ENCODE peak calls at places on chromosomes 2 and 18, in ten cellular contexts. N, J, F, X, D, I, A, C, Y and K are unnamed samples.

GRCh38 chr2:236663267-236663666 is 93.6 kb downstream of the ACKR3 start:
- DNase-seq in N (no peak), J (peak; percentile 66), A (no peak), D (no peak), Y (peak; percentile 67), F (no peak), I (peak; percentile 26), C (peak; percentile 51), X (no peak), K (no peak)

GRCh38 chr2:222930862-222931261 is 70.0 kb downstream of the ACSL3 start:
- DNase-seq in A (no peak), N (no peak), C (peak; percentile 52), J (no peak), D (no peak), F (no peak), I (peak; percentile 48), X (no peak), Y (no peak), K (no peak)

GRCh38 chr2:216235462-216235861 is 126.3 kb downstream of the XRCC5 start:
- DNase-seq in I (no peak), A (no peak), F (no peak), D (no peak), N (no peak), C (no peak), X (no peak), Y (no peak), J (no peak), K (no peak)

GRCh38 chr2:218032336-218033171 is 29.8 kb upstream of the TNS1 start:
- DNase-seq in D (no peak), A (no peak), X (no peak), F (no peak), J (no peak), C (no peak), Y (no peak), I (no peak), N (no peak), K (no peak)

GRCh38 chr18:3498705-3499451 is 48.9 kb downstream of the TGIF1 start:
- DNase-seq in X (peak; percentile 53), F (peak; percentile 77), C (peak; percentile 42), D (peak; percentile 32), N (no peak), A (no peak), Y (no peak), J (peak; percentile 43), I (peak; percentile 51), K (no peak)

GRCh38 chr2:50347355-50348044 is 684.4 kb downstream of the NRXN1 start:
- DNase-seq in N (no peak), Y (no peak), F (peak; percentile 71), X (peak; percentile 38), J (peak; percentile 1), I (no peak), A (no peak), D (no peak), C (no peak), K (no peak)

GRCh38 chr18:59952283-59953007 is 52.6 kb downstream of the PMAIP1 start:
- DNase-seq in X (no peak), J (no peak), N (no peak), A (no peak), I (no peak), C (no peak), D (no peak), Y (no peak), F (no peak), K (no peak)

GRCh38 chr2:210199186-210199765 is 26.0 kb downstream of the ACADL start:
- DNase-seq in C (peak; percentile 59), X (no peak), Y (peak; percentile 1), A (peak; percentile 58), D (peak; percentile 35), F (peak; percentile 34), N (no peak), I (peak; percentile 39), J (peak; percentile 51), K (no peak)

GRCh38 chr2:104847821-104848160 is 6.1 kb upstream of the POU3F3 start:
- DNase-seq in I (no peak), J (peak; percentile 28), Y (no peak), F (no peak), D (no peak), N (no peak), X (no peak), A (no peak), C (no peak), K (no peak)

GRCh38 chr2:193963472-193964119 is 1693.4 kb upstream of the SLC39A10 start:
- DNase-seq in J (peak; percentile 71), Y (no peak), X (peak; percentile 36), A (peak; percentile 66), F (peak; percentile 45), N (no peak), D (peak; percentile 2), C (peak; percentile 81), I (peak; percentile 45), K (no peak)
- TF ChIP-seq CTCF in J (peak; percentile 68), Y (peak; percentile 21), X (peak; percentile 73), A (peak; percentile 82), F (peak; percentile 71), N (peak; percentile 41), D (peak; percentile 63), C (peak; percentile 79), I (peak; percentile 44), K (no peak)

DNA sequence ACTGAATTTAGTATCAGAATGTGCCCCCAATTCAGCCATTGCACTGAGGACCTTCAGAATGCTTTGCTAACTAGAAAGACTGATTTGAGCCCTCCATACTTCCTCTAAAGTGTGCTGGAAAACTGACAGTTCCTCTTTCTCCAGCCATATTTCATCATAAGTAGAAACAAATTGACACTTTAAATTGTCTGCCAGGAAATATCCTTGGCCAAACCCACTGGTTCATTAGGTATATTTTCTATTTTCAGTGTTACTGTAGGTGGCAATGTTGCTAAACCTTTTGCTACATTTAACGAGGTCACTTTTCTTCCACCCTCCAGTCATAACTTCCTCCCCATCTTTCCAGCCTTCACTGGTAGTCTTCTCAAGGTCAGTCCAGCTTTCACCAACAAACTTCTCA is 21.5 kb downstream of the SP5 start:
- DNase-seq in I (no peak), X (no peak), A (no peak), J (no peak), C (no peak), N (no peak), Y (no peak), D (no peak), F (no peak), K (no peak)
- TF ChIP-seq CTCF in I (no peak), X (no peak), A (no peak), J (no peak), C (no peak), N (no peak), Y (no peak), D (no peak), F (no peak), K (no peak)

GRCh38 chr18:11581286-11581685 is 28.1 kb upstream of the SLC35G4 start:
- DNase-seq in Y (no peak), F (no peak), X (no peak), A (no peak), C (no peak), N (no peak), D (no peak), I (no peak), J (no peak), K (no peak)
- TF ChIP-seq CTCF in Y (no peak), F (no peak), X (no peak), A (no peak), C (no peak), N (no peak), D (no peak), I (no peak), J (no peak), K (no peak)

DNA sequence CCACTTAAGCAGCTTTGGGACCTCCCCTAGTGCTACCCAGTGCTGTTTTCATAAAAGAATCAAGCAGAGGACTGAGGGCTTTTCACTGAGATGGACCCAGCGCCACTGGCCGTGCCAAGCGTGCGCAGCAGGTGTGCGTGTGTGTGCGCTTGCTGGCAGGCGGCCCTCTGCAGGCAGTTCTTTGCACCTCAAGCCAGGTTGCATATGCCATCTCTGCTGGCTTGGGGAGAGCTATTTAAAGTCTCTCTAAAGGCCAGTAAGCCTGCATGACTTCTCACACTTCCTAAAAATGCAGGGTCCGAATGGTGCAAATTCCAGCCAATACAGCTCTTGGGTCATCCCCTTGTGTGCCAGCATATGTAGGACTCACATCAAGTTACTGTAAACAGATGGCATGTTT is 255.5 kb downstream of the RNF152 start:
- DNase-seq in F (peak; percentile 53), J (no peak), X (no peak), A (no peak), N (no peak), C (no peak), D (no peak), Y (no peak), I (no peak), K (no peak)
- TF ChIP-seq CTCF in F (no peak), J (no peak), X (peak; percentile 18), A (no peak), N (no peak), C (no peak), D (no peak), Y (no peak), I (no peak), K (no peak)

GRCh38 chr2:200259577-200259957 is 46.9 kb upstream of the SPATS2L start:
- DNase-seq in A (peak; percentile 97), F (no peak), N (no peak), D (peak; percentile 85), I (no peak), J (no peak), X (no peak), C (no peak), Y (no peak), K (no peak)
- TF ChIP-seq CTCF in A (no peak), F (no peak), N (no peak), D (no peak), I (no peak), J (no peak), X (no peak), C (no peak), Y (no peak), K (no peak)

GRCh38 chr2:44652701-44653100 is 288.8 kb upstream of the SIX3 start:
- DNase-seq in I (no peak), F (no peak), Y (no peak), J (no peak), A (no peak), N (no peak), X (no peak), C (no peak), D (no peak), K (no peak)
- TF ChIP-seq CTCF in I (no peak), F (no peak), Y (no peak), J (no peak), A (no peak), N (no peak), X (no peak), C (no peak), D (no peak), K (no peak)